ENCODE peak calls at places on chromosomes 16 and 17, in four cellular contexts. One of them, this sample, is unnamed.

GRCh38 chr16:30368122-30368791 is 2.0 kb downstream of the TBC1D10B start:
- DNase-seq in ascending aorta: no peak
- DNase-seq in CD4-positive, alpha-beta T cell: no peak
- DNase-seq in tibial artery: peak; percentile 57
- DNase-seq in this sample: no peak

GRCh38 chr16:79607587-79607986 is 7.0 kb upstream of the MAF start:
- DNase-seq in ascending aorta: no peak
- DNase-seq in CD4-positive, alpha-beta T cell: no peak
- DNase-seq in tibial artery: no peak
- DNase-seq in this sample: no peak

GRCh38 chr17:81379523-81379942 is 15.7 kb upstream of the BAHCC1 start:
- DNase-seq in ascending aorta: no peak
- DNase-seq in CD4-positive, alpha-beta T cell: no peak
- DNase-seq in tibial artery: no peak
- DNase-seq in this sample: no peak

GRCh38 chr17:43578699-43579569 is 32.8 kb upstream of the ETV4 start:
- DNase-seq in ascending aorta: no peak
- DNase-seq in CD4-positive, alpha-beta T cell: peak; percentile 15
- DNase-seq in tibial artery: no peak
- DNase-seq in this sample: no peak

GRCh38 chr17:44197980-44198720 is 1.5 kb downstream of the ATXN7L3 start:
- DNase-seq in ascending aorta: no peak
- DNase-seq in CD4-positive, alpha-beta T cell: peak; percentile 51
- DNase-seq in tibial artery: peak; percentile 26
- DNase-seq in this sample: no peak

GRCh38 chr16:89308391-89309333 is 91.2 kb downstream of the ZNF778 start:
- DNase-seq in ascending aorta: no peak
- DNase-seq in CD4-positive, alpha-beta T cell: no peak
- DNase-seq in tibial artery: no peak
- DNase-seq in this sample: no peak

GRCh38 chr17:42311240-42312034 is 23.1 kb downstream of the STAT5A start:
- DNase-seq in ascending aorta: peak; percentile 92
- DNase-seq in CD4-positive, alpha-beta T cell: no peak
- DNase-seq in tibial artery: peak; percentile 96
- DNase-seq in this sample: peak; percentile 73

GRCh38 chr17:44334315-44335181 is 9.9 kb upstream of the SLC25A39 start:
- DNase-seq in ascending aorta: no peak
- DNase-seq in CD4-positive, alpha-beta T cell: no peak
- DNase-seq in tibial artery: no peak
- DNase-seq in this sample: no peak

GRCh38 chr16:681746-682427 is 1.7 kb downstream of the STUB1 start:
- DNase-seq in ascending aorta: no peak
- DNase-seq in CD4-positive, alpha-beta T cell: no peak
- DNase-seq in tibial artery: no peak
- DNase-seq in this sample: no peak

GRCh38 chr17:66843606-66844005 is 8.7 kb downstream of the CACNG5 start:
- DNase-seq in ascending aorta: no peak
- DNase-seq in CD4-positive, alpha-beta T cell: no peak
- DNase-seq in tibial artery: no peak
- DNase-seq in this sample: no peak

GRCh38 chr17:33142703-33143299 is 150.3 kb downstream of the ASIC2 start:
- DNase-seq in ascending aorta: no peak
- DNase-seq in CD4-positive, alpha-beta T cell: no peak
- DNase-seq in tibial artery: no peak
- DNase-seq in this sample: no peak

GRCh38 chr17:70168044-70168978 is 1.0 kb upstream of the KCNJ2 start:
- DNase-seq in ascending aorta: peak; percentile 71
- DNase-seq in CD4-positive, alpha-beta T cell: no peak
- DNase-seq in tibial artery: peak; percentile 56
- DNase-seq in this sample: no peak

GRCh38 chr17:34613064-34614019 is 34.0 kb downstream of the TMEM132E start:
- DNase-seq in ascending aorta: no peak
- DNase-seq in CD4-positive, alpha-beta T cell: no peak
- DNase-seq in tibial artery: no peak
- DNase-seq in this sample: no peak

GRCh38 chr16:15880909-15881308 is 7.5 kb downstream of the CEP20 start:
- DNase-seq in ascending aorta: no peak
- DNase-seq in CD4-positive, alpha-beta T cell: no peak
- DNase-seq in tibial artery: no peak
- DNase-seq in this sample: no peak
- TF ChIP-seq CTCF in ascending aorta: no peak
- TF ChIP-seq CTCF in CD4-positive, alpha-beta T cell: no peak
- TF ChIP-seq CTCF in tibial artery: no peak
- TF ChIP-seq CTCF in this sample: no peak

DNA sequence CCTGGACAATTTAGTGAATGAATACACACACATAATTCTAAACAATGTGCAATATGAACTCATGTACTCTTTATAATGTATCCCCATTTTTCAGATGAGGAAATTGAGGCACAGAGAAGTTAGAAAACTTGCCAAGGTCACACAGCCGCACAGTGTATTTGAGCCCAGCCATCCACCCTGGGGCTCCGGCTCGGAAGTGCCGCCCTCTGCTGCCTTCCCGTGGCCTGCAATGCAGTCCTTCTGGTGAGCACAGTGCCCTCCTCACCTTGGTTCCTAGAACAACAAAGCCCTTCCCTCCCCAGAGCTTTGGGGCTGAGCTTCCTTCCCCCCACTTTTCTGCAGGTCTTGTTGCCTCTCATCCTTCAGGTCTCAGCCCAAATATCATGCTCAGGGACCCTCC is 63.7 kb downstream of the C16orf78 start:
- DNase-seq in ascending aorta: no peak
- DNase-seq in CD4-positive, alpha-beta T cell: no peak
- DNase-seq in tibial artery: no peak
- DNase-seq in this sample: no peak
- TF ChIP-seq CTCF in ascending aorta: no peak
- TF ChIP-seq CTCF in CD4-positive, alpha-beta T cell: no peak
- TF ChIP-seq CTCF in tibial artery: no peak
- TF ChIP-seq CTCF in this sample: no peak

GRCh38 chr17:57597531-57598453 is 147.3 kb downstream of the CCDC182 start:
- DNase-seq in ascending aorta: peak; percentile 86
- DNase-seq in CD4-positive, alpha-beta T cell: peak; percentile 22
- DNase-seq in tibial artery: peak; percentile 53
- DNase-seq in this sample: peak; percentile 57
- TF ChIP-seq CTCF in ascending aorta: peak; percentile 75
- TF ChIP-seq CTCF in CD4-positive, alpha-beta T cell: peak; percentile 80
- TF ChIP-seq CTCF in tibial artery: peak; percentile 59
- TF ChIP-seq CTCF in this sample: no peak

GRCh38 chr17:9199474-9200196 is 178.3 kb downstream of the NTN1 start:
- DNase-seq in ascending aorta: no peak
- DNase-seq in CD4-positive, alpha-beta T cell: no peak
- DNase-seq in tibial artery: no peak
- DNase-seq in this sample: no peak

GRCh38 chr17:9192010-9192409 is 170.7 kb downstream of the NTN1 start:
- DNase-seq in ascending aorta: no peak
- DNase-seq in CD4-positive, alpha-beta T cell: no peak
- DNase-seq in tibial artery: no peak
- DNase-seq in this sample: no peak

GRCh38 chr17:9195346-9195870 is 174.1 kb downstream of the NTN1 start:
- DNase-seq in ascending aorta: no peak
- DNase-seq in CD4-positive, alpha-beta T cell: no peak
- DNase-seq in tibial artery: no peak
- DNase-seq in this sample: no peak

GRCh38 chr17:9200197-9200662 is 178.9 kb downstream of the NTN1 start:
- DNase-seq in ascending aorta: no peak
- DNase-seq in CD4-positive, alpha-beta T cell: no peak
- DNase-seq in tibial artery: no peak
- DNase-seq in this sample: no peak

DNA sequence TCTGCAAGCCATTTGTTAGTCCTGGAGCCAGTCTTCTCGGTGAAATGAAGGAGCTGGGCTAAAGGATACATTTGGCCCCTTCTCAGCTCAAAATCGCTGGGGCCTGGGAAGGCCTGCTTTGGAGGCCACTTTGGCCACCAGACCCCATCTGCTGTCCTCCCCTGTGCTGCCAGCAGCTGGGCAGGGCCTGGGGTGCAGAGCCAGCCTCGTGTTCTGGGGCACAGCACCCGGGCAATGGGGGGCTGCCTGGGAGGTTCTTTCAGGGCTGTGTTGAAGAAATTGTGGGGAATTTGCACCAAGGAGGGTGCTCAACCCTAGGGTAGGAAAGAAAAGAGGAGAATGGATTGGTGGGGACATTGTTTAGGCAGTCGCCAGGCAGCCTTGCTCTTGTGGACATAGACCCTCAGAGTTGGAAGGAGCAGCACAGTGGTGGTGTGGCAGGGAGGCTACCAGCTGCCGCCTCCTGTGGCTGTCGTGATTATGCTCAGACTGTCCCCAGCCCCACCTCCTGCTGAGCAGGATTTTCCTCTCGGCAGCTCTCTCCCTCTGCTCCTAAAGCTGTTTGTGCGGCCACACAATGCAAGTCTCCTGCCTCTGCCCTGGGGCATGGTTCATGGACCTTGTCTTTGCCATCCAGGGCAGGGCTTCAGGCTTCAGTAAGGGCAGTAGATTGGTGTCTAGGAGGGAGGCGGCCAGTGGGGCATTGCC is 174.8 kb downstream of the NTN1 start:
- DNase-seq in ascending aorta: no peak
- DNase-seq in CD4-positive, alpha-beta T cell: no peak
- DNase-seq in tibial artery: no peak
- DNase-seq in this sample: no peak
- TF ChIP-seq CTCF in ascending aorta: no peak
- TF ChIP-seq CTCF in CD4-positive, alpha-beta T cell: no peak
- TF ChIP-seq CTCF in tibial artery: no peak
- TF ChIP-seq CTCF in this sample: no peak

This sample was measured in omental fat pad.